ENCODE peak calls at places on chromosomes 16 and 17, in nine cellular contexts. V is Peyer's patch; S is stimulated activated CD8-positive, alpha-beta memory T cell treated with anti-CD3 and anti-CD28 coated beads, Interleukin-2, amount 100 ng/mL, for 48 hours; A is left colon; M is AG10803; I is T follicular helper cell; N is stromal cell of bone marrow; Y is CD4-positive, alpha-beta T cell; W is NCI-H1105 treated with DMSO at 0.1 percent for 48 hours. Z is an unnamed sample.

GRCh38 chr17:59547131-59547915 is 18.1 kb upstream of the DHX40 start:
- DNase-seq in Y (no peak), A (no peak), S (no peak), M (no peak), W (no peak), I (no peak), N (no peak), V (no peak), Z (peak)

GRCh38 chr17:9499041-9499440 is 76.6 kb downstream of the STX8 start:
- DNase-seq in N (no peak), M (no peak), Y (no peak), S (no peak), A (no peak), V (no peak), W (no peak), I (no peak), Z (no peak)

GRCh38 chr16:369275-369865 is 968 bp downstream of the MRPL28 start:
- DNase-seq in I (no peak), W (no peak), Y (no peak), A (no peak), M (no peak), N (no peak), V (peak), S (no peak), Z (no peak)

GRCh38 chr17:1710807-1711553 is 803 bp upstream of the TLCD2 start:
- DNase-seq in A (no peak), Y (no peak), N (no peak), V (no peak), S (no peak), I (no peak), W (no peak), M (peak), Z (no peak)

GRCh38 chr17:40459646-40460584 is 16.7 kb downstream of the IGFBP4 start:
- DNase-seq in S (no peak), A (no peak), W (no peak), M (no peak), I (no peak), V (no peak), N (no peak), Y (no peak), Z (no peak)

GRCh38 chr17:72387487-72387886 is 266.7 kb downstream of the SOX9 start:
- DNase-seq in S (no peak), A (no peak), M (peak), N (peak), W (no peak), V (no peak), I (no peak), Y (no peak), Z (no peak)

GRCh38 chr17:65987988-65988387 is 203.9 kb downstream of the CEP112 start:
- DNase-seq in I (no peak), Y (no peak), V (no peak), N (peak), M (peak), A (no peak), W (peak), S (no peak), Z (peak)

GRCh38 chr17:56499799-56500388 is 93.6 kb upstream of the NOG start:
- DNase-seq in M (peak), Y (no peak), A (no peak), I (no peak), S (no peak), V (no peak), N (no peak), W (peak), Z (peak)

GRCh38 chr16:50400967-50401348 is 32.2 kb upstream of the BRD7 start:
- DNase-seq in N (no peak), W (no peak), M (no peak), Y (no peak), A (no peak), S (no peak), V (no peak), I (no peak), Z (no peak)

GRCh38 chr16:49921791-49922456 is 66.0 kb upstream of the ZNF423 start:
- DNase-seq in Y (peak), V (peak), I (peak), W (peak), N (peak), A (peak), M (peak), S (peak), Z (peak)

GRCh38 chr16:23484501-23485256 is 25.6 kb downstream of the GGA2 start:
- DNase-seq in S (no peak), N (no peak), W (no peak), Y (no peak), V (no peak), A (no peak), I (no peak), M (no peak), Z (no peak)

Z was measured in SK-N-DZ.